ENCODE peak calls at places on chromosomes 11 and 22, in four cellular contexts. I, B, W and N are unnamed samples.
A peak's percentile ranks its signal among the peaks of the same experiment; 100 is the strongest.

GRCh38 chr11:133663586-133663985 is 131.3 kb upstream of the OPCML start:
- DNase-seq in I (no peak), B (no peak), W (no peak), N (no peak)

GRCh38 chr11:83025267-83025704 is 46.4 kb downstream of the RAB30 start:
- DNase-seq in W (no peak), B (peak; percentile 33), I (no peak), N (no peak)

GRCh38 chr11:68505596-68505995 is 45.0 kb downstream of the PPP6R3 start:
- DNase-seq in I (no peak), W (no peak), B (no peak), N (no peak)

GRCh38 chr22:19466126-19466716 is 12.8 kb downstream of the UFD1 start:
- DNase-seq in I (no peak), W (no peak), B (no peak), N (no peak)

GRCh38 chr11:31987118-31988005 is 103.5 kb upstream of the RCN1 start:
- DNase-seq in B (no peak), W (no peak), I (no peak), N (no peak)

GRCh38 chr22:37203354-37204044 is 8.8 kb downstream of the SSTR3 start:
- DNase-seq in B (no peak), W (no peak), I (no peak), N (no peak)

GRCh38 chr22:19291218-19291579 is 320 bp downstream of the CLTCL1 start:
- DNase-seq in W (no peak), I (no peak), B (no peak), N (no peak)

GRCh38 chr22:21029486-21030025 is 2.8 kb downstream of the SLC7A4 start:
- DNase-seq in W (no peak), B (no peak), I (no peak), N (no peak)

GRCh38 chr22:38144025-38144405 is 33.5 kb upstream of the BAIAP2L2 start:
- DNase-seq in B (no peak), I (no peak), W (no peak), N (no peak)

GRCh38 chr11:45041556-45041955 is 90.9 kb upstream of the TP53I11 start:
- DNase-seq in B (no peak), W (no peak), I (no peak), N (no peak)

GRCh38 chr11:4025957-4026324 is 68.7 kb upstream of the RRM1 start:
- DNase-seq in I (no peak), W (no peak), B (no peak), N (no peak)

GRCh38 chr11:71286701-71287643 is 34.6 kb upstream of the SHANK2 start:
- DNase-seq in B (no peak), W (peak; percentile 12), I (no peak), N (no peak)

GRCh38 chr11:529740-530411 is 5.5 kb downstream of the HRAS start:
- DNase-seq in I (no peak), B (no peak), W (no peak), N (no peak)

GRCh38 chr11:86800076-86800955 is at the start of gene PRSS23:
- DNase-seq in B (peak; percentile 53), I (peak; percentile 40), W (no peak), N (peak; percentile 67)

GRCh38 chr11:73246303-73246702 is 25.8 kb upstream of the P2RY6 start:
- DNase-seq in I (no peak), B (no peak), W (no peak), N (no peak)

GRCh38 chr11:112644410-112645131 is 316.6 kb upstream of the NCAM1 start:
- DNase-seq in B (no peak), W (no peak), I (no peak), N (no peak)

GRCh38 chr22:31036671-31037550 is 44.2 kb upstream of the SMTN start:
- DNase-seq in I (no peak), B (no peak), W (no peak), N (no peak)

GRCh38 chr11:115117931-115118479 is 386.2 kb downstream of the CADM1 start:
- DNase-seq in W (no peak), B (no peak), I (no peak), N (no peak)

GRCh38 chr11:95147364-95147905 is 57.8 kb downstream of the ENDOD1 start:
- DNase-seq in W (no peak), I (no peak), B (no peak), N (peak; percentile 59)

GRCh38 chr11:70423523-70424505 is 25.5 kb downstream of the CTTN start:
- DNase-seq in B (no peak), W (no peak), I (no peak), N (no peak)

GRCh38 chr11:114040706-114041211 is 18.8 kb upstream of the ZBTB16 start:
- DNase-seq in B (no peak), W (no peak), I (no peak), N (no peak)